ENCODE peak calls at places on chromosomes 7 and 10, in eight cellular contexts. W is SJSA1; C is lung; X is vagina; E is astrocyte of the spinal cord; T is hepatocyte; B is HAP-1; M is CD4-positive, alpha-beta memory T cell. P is an unnamed sample.

GRCh38 chr7:55158983-55159382 is 140.2 kb downstream of the EGFR start:
- DNase-seq in B (no peak), M (no peak), E (no peak), C (no peak), W (no peak), X (peak; percentile 81), T (no peak), P (no peak)

GRCh38 chr10:78305311-78305710 is 271.6 kb downstream of the RPS24 start:
- DNase-seq in C (no peak), X (peak; percentile 40), E (no peak), T (no peak), W (no peak), M (no peak), B (no peak), P (no peak)

GRCh38 chr10:29257106-29257783 is 31.6 kb upstream of the LYZL1 start:
- DNase-seq in W (peak; percentile 56), B (no peak), E (peak; percentile 88), X (no peak), M (no peak), T (peak; percentile 84), C (peak; percentile 44), P (peak; percentile 95)

GRCh38 chr10:105742184-105742583 is 1101.1 kb downstream of the SORCS3 start:
- DNase-seq in X (no peak), M (no peak), T (peak; percentile 22), B (no peak), C (no peak), E (peak; percentile 1), W (no peak), P (no peak)

GRCh38 chr7:9961161-9961922 is 1012.3 kb upstream of the PHF14 start:
- DNase-seq in B (peak; percentile 80), E (no peak), M (no peak), C (no peak), X (no peak), T (no peak), W (no peak), P (no peak)

GRCh38 chr7:117825132-117825531 is 48.1 kb downstream of the CTTNBP2 start:
- DNase-seq in M (no peak), W (no peak), B (no peak), E (peak; percentile 64), T (no peak), X (no peak), C (no peak), P (peak; percentile 7)

GRCh38 chr10:63977329-63977923 is 456.2 kb downstream of the REEP3 start:
- DNase-seq in C (peak; percentile 41), X (no peak), W (peak; percentile 7), B (peak; percentile 72), T (peak; percentile 60), M (no peak), E (peak; percentile 9), P (peak; percentile 0)

GRCh38 chr7:36653011-36653670 is 71.2 kb downstream of the AOAH start:
- DNase-seq in M (no peak), B (no peak), C (no peak), E (peak; percentile 69), X (no peak), W (peak; percentile 65), T (no peak), P (no peak)

GRCh38 chr10:31683682-31684081 is 244.9 kb downstream of the ARHGAP12 start:
- DNase-seq in E (no peak), T (no peak), M (no peak), W (no peak), B (no peak), C (no peak), X (no peak), P (no peak)

GRCh38 chr7:50956522-50957155 is 173.9 kb upstream of the GRB10 start:
- DNase-seq in C (no peak), M (no peak), W (no peak), B (no peak), X (no peak), T (no peak), E (no peak), P (no peak)

GRCh38 chr10:86699991-86700840 is 31.9 kb downstream of the LDB3 start:
- DNase-seq in M (no peak), W (no peak), E (no peak), T (no peak), C (no peak), B (no peak), X (no peak), P (no peak)

GRCh38 chr7:140876519-140877248 is 48.0 kb downstream of the BRAF start:
- DNase-seq in T (no peak), X (no peak), M (no peak), E (peak; percentile 80), C (no peak), W (peak; percentile 35), B (peak; percentile 42), P (peak; percentile 33)

GRCh38 chr10:130924138-130924819 is 387.2 kb downstream of the TCERG1L start:
- DNase-seq in M (no peak), B (no peak), C (no peak), E (no peak), T (peak; percentile 66), W (no peak), X (peak; percentile 84), P (no peak)

GRCh38 chr10:75281980-75282379 is 46.2 kb upstream of the COMTD1 start:
- DNase-seq in M (no peak), E (no peak), T (peak; percentile 29), C (no peak), W (no peak), B (no peak), X (peak; percentile 34), P (no peak)

GRCh38 chr7:71633571-71634008 is 501.6 kb downstream of the GALNT17 start:
- DNase-seq in B (no peak), T (peak; percentile 86), X (no peak), M (no peak), C (no peak), E (peak; percentile 93), W (peak; percentile 27), P (peak; percentile 94)

GRCh38 chr10:86943316-86944030 is 13.9 kb downstream of the MMRN2 start:
- DNase-seq in X (peak; percentile 92), W (no peak), T (no peak), E (no peak), M (no peak), C (no peak), B (no peak), P (no peak)

GRCh38 chr7:143884978-143885559 is 16.9 kb downstream of the TCAF1 start:
- DNase-seq in W (no peak), B (no peak), M (no peak), T (peak; percentile 84), X (no peak), C (no peak), E (peak; percentile 80), P (no peak)

GRCh38 chr7:143003393-143004051 is 23.4 kb downstream of the OR9A2 start:
- DNase-seq in B (peak; percentile 42), C (no peak), T (peak; percentile 59), W (peak; percentile 39), E (peak; percentile 61), M (peak; percentile 69), X (no peak), P (no peak)

GRCh38 chr7:28542410-28542809 is 130.1 kb downstream of the CREB5 start:
- DNase-seq in C (no peak), E (no peak), B (no peak), W (no peak), X (no peak), M (no peak), T (no peak), P (no peak)

GRCh38 chr7:133562617-133563016 is 309.7 kb downstream of the EXOC4 start:
- DNase-seq in B (no peak), X (no peak), C (no peak), T (no peak), W (no peak), M (no peak), E (no peak), P (no peak)

GRCh38 chr10:60731134-60731883 is 47.0 kb upstream of the CDK1 start:
- DNase-seq in X (no peak), T (no peak), B (no peak), C (no peak), M (peak; percentile 44), W (no peak), E (no peak), P (no peak)
- H3K4me3 ChIP-seq in X (no peak overlapping the region), T (peak overlapping the region; percentile 77), B (no peak overlapping the region), C (no peak overlapping the region), M (peak overlapping the region; percentile 19), W (no peak overlapping the region), E (no peak overlapping the region), P (no peak overlapping the region)

DNA sequence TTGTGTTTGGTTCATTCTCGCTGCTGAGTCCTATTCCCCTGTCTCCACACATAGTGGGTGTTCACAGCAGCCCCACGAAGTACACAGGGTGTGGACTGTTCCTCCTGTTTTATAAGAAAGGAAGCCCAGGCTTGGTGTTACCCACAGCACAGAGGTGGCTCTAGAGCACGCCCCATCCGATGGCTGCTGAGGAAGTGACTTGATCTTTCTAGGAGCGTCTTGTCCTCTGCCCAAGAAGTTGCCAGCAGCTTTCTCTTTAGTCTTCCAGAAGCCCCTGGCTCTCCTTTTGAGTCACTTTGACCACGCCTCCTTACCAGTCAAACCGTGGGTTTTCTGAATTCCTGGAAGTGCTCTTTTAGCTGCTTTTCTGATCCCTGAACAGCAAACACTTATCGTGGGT is 94.0 kb downstream of the GRK5 start:
- DNase-seq in C (no peak), T (no peak), X (no peak), E (no peak), M (peak; percentile 67), B (no peak), W (no peak), P (no peak)
- H3K4me3 ChIP-seq in C (no peak overlapping the region), T (no peak overlapping the region), X (no peak overlapping the region), E (no peak overlapping the region), M (no peak overlapping the region), B (no peak overlapping the region), W (no peak overlapping the region), P (no peak overlapping the region)

DNA sequence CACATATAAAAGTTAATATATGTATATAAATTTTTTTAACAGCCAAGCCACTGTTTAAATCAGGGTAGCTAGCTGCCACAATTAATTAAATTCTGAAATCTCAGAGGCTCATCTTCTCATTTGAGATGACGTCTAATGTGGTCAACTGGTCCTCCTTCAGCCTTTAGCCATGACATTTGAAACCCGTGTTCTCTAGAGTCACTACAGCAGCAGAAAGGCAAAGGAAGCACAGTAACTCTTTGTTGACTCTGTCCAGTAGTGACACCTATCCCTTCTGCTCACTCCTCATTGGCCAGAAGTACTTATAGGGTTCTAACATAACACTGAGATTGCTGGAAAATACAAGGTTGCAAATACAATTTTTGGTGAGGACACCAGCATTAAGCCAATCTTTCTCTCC is 555.5 kb downstream of the ETV1 start:
- DNase-seq in B (no peak), E (no peak), M (no peak), W (no peak), C (no peak), T (no peak), X (no peak), P (no peak)
- H3K4me3 ChIP-seq in B (no peak overlapping the region), E (no peak overlapping the region), M (no peak overlapping the region), W (no peak overlapping the region), C (no peak overlapping the region), T (no peak overlapping the region), X (no peak overlapping the region), P (no peak overlapping the region)

DNA sequence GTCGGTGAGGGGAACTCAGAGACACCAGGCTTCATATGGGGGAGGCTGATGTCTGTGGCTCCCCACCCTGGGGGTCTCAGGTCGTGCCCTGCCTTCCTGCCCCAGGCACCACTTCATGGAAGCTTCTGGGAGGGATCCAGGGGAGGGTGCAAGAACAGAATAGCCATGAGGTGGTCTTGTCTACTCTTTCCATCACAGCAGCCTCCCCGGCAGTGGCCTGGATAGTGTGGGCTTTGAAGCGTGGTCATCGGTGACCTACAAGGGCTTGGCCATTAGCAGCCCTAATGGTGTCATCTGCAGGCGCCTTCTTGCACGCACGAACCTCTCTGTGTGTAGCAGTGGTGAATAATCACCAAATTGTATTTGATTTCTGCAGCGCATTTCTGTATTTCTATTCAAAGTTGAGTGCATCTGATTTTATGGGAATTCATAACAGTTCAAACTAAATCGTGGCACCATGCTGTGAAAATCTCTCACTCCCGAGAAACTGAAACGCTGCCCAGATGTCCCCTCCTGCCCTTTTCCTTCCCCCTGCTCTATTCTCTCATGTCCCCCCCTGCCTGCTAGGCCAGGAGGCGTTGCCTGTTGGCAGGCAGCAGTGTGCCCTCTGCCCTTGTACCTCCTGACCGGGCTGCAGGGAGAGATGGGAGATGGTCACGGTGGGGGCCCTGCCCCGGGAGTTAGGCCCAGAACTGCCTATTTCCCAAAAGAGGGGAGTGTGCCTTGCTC is 34.7 kb downstream of the CDH23 start:
- DNase-seq in C (no peak), X (peak; percentile 61), E (no peak), M (no peak), B (no peak), W (no peak), T (no peak), P (no peak)
- H3K4me3 ChIP-seq in C (no peak overlapping the region), X (no peak overlapping the region), E (no peak overlapping the region), M (no peak overlapping the region), B (no peak overlapping the region), W (no peak overlapping the region), T (no peak overlapping the region), P (no peak overlapping the region)

P was measured in skeletal muscle cell.